ENCODE peak calls at places on chromosome 18, in ten cellular contexts. C, L, S, R, D, J, E, N, Y and B are unnamed samples.

GRCh38 chr18:79380816-79381806 is 14.6 kb upstream of the NFATC1 start:
- DNase-seq in L (peak), E (no peak), R (peak), Y (peak), S (no peak), D (no peak), J (no peak), N (no peak), C (peak), B (peak)

GRCh38 chr18:78939105-78939504 is 40.5 kb upstream of the SALL3 start:
- DNase-seq in R (no peak), J (no peak), Y (no peak), D (no peak), C (no peak), N (peak), E (no peak), S (no peak), L (no peak), B (no peak)

GRCh38 chr18:44513233-44513632 is 167.5 kb upstream of the SETBP1 start:
- DNase-seq in J (no peak), N (no peak), Y (no peak), L (no peak), C (no peak), E (no peak), D (no peak), R (no peak), S (no peak), B (no peak)

GRCh38 chr18:5068856-5069255 is 128.2 kb downstream of the AKAIN1 start:
- DNase-seq in R (no peak), C (no peak), J (no peak), L (no peak), D (no peak), Y (no peak), E (no peak), S (no peak), N (no peak), B (no peak)

GRCh38 chr18:78526923-78527775 is 452.5 kb upstream of the SALL3 start:
- DNase-seq in C (no peak), L (no peak), J (no peak), D (no peak), E (no peak), S (no peak), R (no peak), N (no peak), Y (peak), B (no peak)

GRCh38 chr18:63562284-63562683 is 20.1 kb downstream of the SERPINB12 start:
- DNase-seq in L (no peak), E (no peak), C (no peak), Y (no peak), D (no peak), N (peak), J (no peak), R (no peak), S (no peak), B (no peak)

GRCh38 chr18:59451963-59452362 is 92.9 kb upstream of the LMAN1 start:
- DNase-seq in S (no peak), D (no peak), J (no peak), E (no peak), L (no peak), R (no peak), N (no peak), C (no peak), Y (peak), B (no peak)

GRCh38 chr18:5628512-5629255 is 84.9 kb upstream of the EPB41L3 start:
- DNase-seq in J (no peak), R (peak), D (no peak), Y (peak), E (peak), L (peak), S (no peak), C (peak), N (peak), B (peak)

GRCh38 chr18:6781846-6782245 is 52.3 kb downstream of the ARHGAP28 start:
- DNase-seq in C (peak), Y (peak), R (no peak), N (no peak), J (no peak), L (no peak), S (peak), D (no peak), E (no peak), B (no peak)

GRCh38 chr18:38421016-38421415 is 855.4 kb upstream of the CELF4 start:
- DNase-seq in E (no peak), Y (no peak), C (no peak), L (no peak), R (no peak), N (no peak), D (no peak), S (no peak), J (no peak), B (no peak)

GRCh38 chr18:70284976-70285610 is 3.8 kb upstream of the SOCS6 start:
- DNase-seq in S (no peak), C (no peak), Y (no peak), D (no peak), L (no peak), E (no peak), R (no peak), N (no peak), J (no peak), B (no peak)

GRCh38 chr18:30597202-30597601 is 445.3 kb downstream of the DSC3 start:
- DNase-seq in E (no peak), S (no peak), C (no peak), N (no peak), L (no peak), R (no peak), D (no peak), J (no peak), Y (no peak), B (no peak)

GRCh38 chr18:75678662-75679061 is 251.2 kb upstream of the SMIM21 start:
- DNase-seq in Y (no peak), L (no peak), C (no peak), D (no peak), R (no peak), S (no peak), E (no peak), J (no peak), N (no peak), B (no peak)

GRCh38 chr18:48265328-48265727 is 143.9 kb downstream of the ZBTB7C start:
- DNase-seq in E (no peak), L (no peak), S (no peak), Y (no peak), D (no peak), J (no peak), C (no peak), N (no peak), R (no peak), B (no peak)

GRCh38 chr18:45352874-45353273 is 262.4 kb upstream of the SLC14A2 start:
- DNase-seq in N (no peak), J (no peak), D (no peak), E (peak), C (no peak), S (no peak), L (no peak), Y (no peak), R (no peak), B (no peak)

GRCh38 chr18:30039201-30039600 is 1003.3 kb downstream of the DSC3 start:
- DNase-seq in R (no peak), E (no peak), D (no peak), J (no peak), L (no peak), S (no peak), C (no peak), Y (no peak), N (no peak), B (no peak)

GRCh38 chr18:73615506-73615905 is 532.1 kb downstream of the FBXO15 start:
- DNase-seq in Y (no peak), D (no peak), S (no peak), C (no peak), J (no peak), L (no peak), R (no peak), N (no peak), E (no peak), B (no peak)

GRCh38 chr18:48109961-48110493 is 179.6 kb upstream of the SMAD2 start:
- DNase-seq in E (no peak), S (no peak), L (no peak), C (no peak), D (no peak), Y (no peak), R (no peak), J (no peak), N (no peak), B (no peak)

GRCh38 chr18:812673-813404 is 797 bp upstream of the YES1 start:
- DNase-seq in E (peak), S (peak), Y (peak), C (peak), J (no peak), R (peak), D (peak), N (peak), L (peak), B (peak)

GRCh38 chr18:13614701-13615288 is 111.6 kb downstream of the FAM210A start:
- DNase-seq in E (no peak), J (no peak), C (no peak), D (no peak), R (peak), L (no peak), S (no peak), Y (no peak), N (no peak), B (no peak)

GRCh38 chr18:2918761-2919550 is 72.2 kb downstream of the EMILIN2 start:
- DNase-seq in E (no peak), N (no peak), R (no peak), S (no peak), J (no peak), L (no peak), D (no peak), C (no peak), Y (peak), B (no peak)

GRCh38 chr18:5309888-5310470 is 14.5 kb upstream of the ZBTB14 start:
- DNase-seq in E (peak), Y (no peak), D (no peak), C (no peak), S (no peak), R (peak), L (no peak), J (no peak), N (peak), B (peak)

GRCh38 chr18:51342815-51343214 is 145.3 kb upstream of the MEX3C start:
- DNase-seq in E (no peak), R (no peak), D (no peak), N (peak), J (no peak), S (peak), L (no peak), C (no peak), Y (no peak), B (no peak)

GRCh38 chr18:76721207-76721996 is 101.0 kb upstream of the ZNF236 start:
- DNase-seq in C (no peak), N (no peak), D (no peak), S (no peak), E (no peak), J (no peak), R (no peak), L (no peak), Y (peak), B (no peak)

GRCh38 chr18:13225261-13225660 is 6.7 kb downstream of the LDLRAD4 start:
- DNase-seq in C (no peak), L (no peak), J (no peak), N (no peak), S (no peak), R (no peak), Y (no peak), E (no peak), D (no peak), B (no peak)

GRCh38 chr18:48475635-48476549 is 62.9 kb upstream of the CTIF start:
- DNase-seq in Y (peak), N (peak), E (peak), C (peak), L (peak), D (peak), J (peak), S (peak), R (peak), B (peak)

GRCh38 chr18:45628979-45629958 is 14.0 kb downstream of the SLC14A2 start:
- DNase-seq in S (peak), C (no peak), L (no peak), N (no peak), E (no peak), R (no peak), J (no peak), D (no peak), Y (peak), B (no peak)

GRCh38 chr18:3368193-3368592 is 81.8 kb upstream of the TGIF1 start:
- DNase-seq in R (no peak), L (no peak), E (no peak), C (no peak), S (peak), D (no peak), J (no peak), Y (no peak), N (no peak), B (no peak)

DNA sequence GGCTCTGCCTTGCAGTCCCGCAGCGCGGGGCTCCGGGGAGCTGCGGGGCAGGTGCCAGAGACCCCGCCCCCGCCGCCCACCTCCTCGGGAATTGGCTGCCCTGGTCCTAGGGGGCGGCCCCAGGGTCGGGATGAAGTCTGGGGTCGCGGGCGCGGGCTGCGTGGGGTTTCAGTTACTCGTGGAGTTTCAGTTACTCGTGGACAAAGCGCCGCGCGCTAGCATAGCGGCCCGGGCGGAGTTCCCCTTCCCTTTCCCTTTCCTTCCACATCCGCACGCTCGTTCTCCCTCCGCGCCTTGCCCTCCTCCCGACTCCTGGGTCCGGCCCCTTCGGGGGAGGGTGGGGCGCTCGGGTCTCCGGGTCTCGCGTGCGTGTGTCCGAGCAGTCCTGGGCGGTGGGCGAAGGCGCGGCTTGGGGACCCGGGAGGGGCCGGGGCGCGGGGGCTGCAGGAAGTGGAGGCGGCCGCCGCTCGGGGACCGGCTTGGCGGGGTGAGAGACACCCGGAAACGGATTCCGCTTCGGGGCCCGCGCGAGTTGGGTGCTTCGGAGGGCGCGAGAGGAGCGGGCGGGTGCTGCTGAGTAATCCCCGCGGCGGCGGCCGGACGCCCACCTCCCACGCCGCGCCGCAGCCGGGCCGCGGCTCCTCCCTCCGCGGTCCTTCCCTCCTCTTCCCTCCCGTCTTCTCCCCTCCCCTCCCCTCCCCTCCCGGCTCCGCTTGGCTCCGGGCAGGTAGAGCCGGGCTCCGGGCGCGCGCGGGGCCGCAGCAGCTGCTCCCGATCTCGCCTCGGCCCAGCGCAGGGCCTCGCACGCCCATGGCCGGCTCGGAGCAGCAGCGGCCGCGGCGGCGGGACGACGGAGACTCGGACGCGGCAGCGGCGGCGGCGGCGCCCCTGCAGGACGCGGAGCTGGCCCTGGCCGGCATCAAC is at the start of gene TTC39C:
- DNase-seq in S (peak), N (peak), D (no peak), E (peak), L (peak), J (no peak), C (peak), Y (peak), R (peak), B (peak)
- TF ChIP-seq CTCF in S (no peak), N (no peak), D (no peak), E (no peak), L (no peak), J (no peak), C (no peak), Y (no peak), R (no peak), B (no peak)

DNA sequence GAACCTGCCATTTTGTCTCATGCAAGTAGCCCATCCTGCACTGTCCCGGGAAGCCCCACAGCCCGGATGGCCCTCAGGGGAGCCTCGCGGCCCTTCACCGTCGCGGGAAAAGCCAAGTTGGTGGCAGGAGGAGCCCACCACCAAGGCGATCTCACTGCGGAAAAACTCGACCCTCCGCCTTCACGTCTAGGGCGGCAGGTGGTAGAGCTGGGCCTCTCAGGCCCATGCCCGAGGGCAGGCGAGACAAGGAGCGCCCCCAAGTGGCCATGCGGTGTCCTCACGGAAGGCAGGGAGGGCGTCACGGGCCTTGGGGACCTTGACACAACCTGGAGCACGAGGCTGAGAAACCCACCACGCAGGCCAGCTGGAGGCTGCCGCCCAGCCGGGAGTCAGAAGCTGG is 34.8 kb upstream of the SKA1 start:
- DNase-seq in D (no peak), J (no peak), N (no peak), R (no peak), Y (no peak), L (no peak), E (no peak), S (no peak), C (no peak), B (no peak)
- TF ChIP-seq CTCF in D (no peak), J (peak), N (no peak), R (no peak), Y (no peak), L (no peak), E (no peak), S (peak), C (peak), B (peak)

GRCh38 chr18:62196079-62196478 is 9.0 kb downstream of the RELCH start:
- DNase-seq in D (no peak), N (no peak), Y (no peak), C (no peak), E (no peak), L (no peak), R (no peak), S (no peak), J (no peak), B (no peak)
- TF ChIP-seq CTCF in D (no peak), N (peak), Y (no peak), C (no peak), E (no peak), L (no peak), R (no peak), S (no peak), J (no peak), B (no peak)

GRCh38 chr18:23503038-23503966 is at the start of gene RMC1:
- DNase-seq in J (peak), S (peak), C (peak), E (peak), R (peak), Y (peak), L (peak), D (peak), N (peak), B (peak)
- TF ChIP-seq CTCF in J (no peak), S (peak), C (peak), E (no peak), R (no peak), Y (no peak), L (peak), D (no peak), N (peak), B (peak)

GRCh38 chr18:49561377-49562193 is at the start of gene LIPG:
- DNase-seq in E (peak), C (peak), S (peak), N (peak), R (peak), J (peak), L (peak), D (no peak), Y (no peak), B (peak)

GRCh38 chr18:49563130-49563540 is 1.3 kb downstream of the LIPG start:
- DNase-seq in J (no peak), C (no peak), E (no peak), R (no peak), D (no peak), L (no peak), Y (no peak), S (no peak), N (no peak), B (no peak)

GRCh38 chr18:49562481-49563129 is 748 bp downstream of the LIPG start:
- DNase-seq in R (no peak), E (peak), Y (no peak), C (no peak), D (no peak), L (no peak), N (no peak), J (no peak), S (no peak), B (no peak)

GRCh38 chr18:49560277-49561126 is 1.4 kb upstream of the LIPG start:
- DNase-seq in D (no peak), S (no peak), C (peak), N (no peak), E (no peak), L (peak), R (peak), J (no peak), Y (no peak), B (no peak)

GRCh38 chr18:49561127-49561376 is 805 bp upstream of the LIPG start:
- DNase-seq in Y (no peak), D (no peak), J (no peak), C (peak), N (no peak), E (no peak), R (no peak), S (no peak), L (no peak), B (no peak)
- TF ChIP-seq CTCF in Y (no peak), D (no peak), J (no peak), C (no peak), N (no peak), E (no peak), R (no peak), S (no peak), L (no peak), B (no peak)

GRCh38 chr18:9366126-9366714 is 31.6 kb downstream of the TWSG1 start:
- DNase-seq in S (peak), N (no peak), D (no peak), J (no peak), C (peak), Y (peak), E (peak), L (no peak), R (peak), B (no peak)
- TF ChIP-seq CTCF in S (peak), N (no peak), D (peak), J (no peak), C (peak), Y (no peak), E (no peak), L (no peak), R (no peak), B (no peak)

GRCh38 chr18:65093341-65093740 is 657.5 kb upstream of the CDH7 start:
- DNase-seq in C (no peak), L (no peak), N (no peak), E (no peak), D (no peak), S (no peak), R (no peak), Y (no peak), J (no peak), B (no peak)

GRCh38 chr18:65091737-65092329 is 659.0 kb upstream of the CDH7 start:
- DNase-seq in E (no peak), N (peak), D (no peak), R (peak), L (no peak), Y (peak), C (peak), S (peak), J (no peak), B (no peak)
- TF ChIP-seq CTCF in E (no peak), N (peak), D (no peak), R (peak), L (no peak), Y (peak), C (peak), S (peak), J (peak), B (peak)

GRCh38 chr18:33205777-33206176 is 234.7 kb downstream of the CCDC178 start:
- DNase-seq in R (no peak), E (no peak), N (no peak), S (no peak), J (no peak), C (no peak), D (no peak), L (no peak), Y (no peak), B (no peak)

GRCh38 chr18:33195795-33196194 is 244.7 kb downstream of the CCDC178 start:
- DNase-seq in S (no peak), L (no peak), Y (no peak), J (no peak), N (no peak), E (no peak), R (no peak), D (no peak), C (no peak), B (no peak)

GRCh38 chr18:33201509-33201926 is 239.0 kb downstream of the CCDC178 start:
- DNase-seq in J (no peak), E (no peak), Y (no peak), C (peak), R (peak), L (peak), S (peak), D (no peak), N (peak), B (no peak)
- TF ChIP-seq CTCF in J (peak), E (no peak), Y (peak), C (peak), R (peak), L (no peak), S (peak), D (peak), N (peak), B (peak)